ENCODE peak calls at places on chromosomes 1 and 21, in four cellular contexts. N is omental fat pad, A is immature natural killer cell, I is NCI-H510A treated with DMSO at 0.1 percent for 48 hours. Z is an unnamed sample.

GRCh38 chr1:204442376-204443259 is 31.0 kb upstream of the PPP1R15B start:
- DNase-seq in I (no peak), N (no peak), A (no peak), Z (no peak)

GRCh38 chr1:212777166-212777565 is 14.4 kb downstream of the NSL1 start:
- DNase-seq in A (no peak), N (no peak), I (no peak), Z (no peak)

GRCh38 chr1:221664253-221664652 is 77.6 kb downstream of the DUSP10 start:
- DNase-seq in I (no peak), N (no peak), A (no peak), Z (peak)

GRCh38 chr1:235682216-235682615 is 32.6 kb upstream of the GNG4 start:
- DNase-seq in I (no peak), N (no peak), A (no peak), Z (no peak)

GRCh38 chr1:3463408-3463811 is 8.9 kb downstream of the ARHGEF16 start:
- DNase-seq in A (no peak), N (no peak), I (no peak), Z (no peak)

GRCh38 chr1:100613817-100614559 is 76.0 kb downstream of the GPR88 start:
- DNase-seq in N (no peak), A (peak), I (no peak), Z (no peak)

GRCh38 chr1:176850871-176851270 is 313.6 kb downstream of the ASTN1 start:
- DNase-seq in A (no peak), N (no peak), I (no peak), Z (no peak)

GRCh38 chr1:68180441-68181164 is 51.7 kb downstream of the WLS start:
- DNase-seq in I (no peak), A (no peak), N (no peak), Z (no peak)

GRCh38 chr1:28456078-28456477 is 49.8 kb upstream of the RCC1 start:
- DNase-seq in N (no peak), A (no peak), I (no peak), Z (no peak)

GRCh38 chr21:34968414-34969333 is 80.4 kb downstream of the RUNX1 start:
- DNase-seq in I (no peak), N (no peak), A (no peak), Z (no peak)

GRCh38 chr1:54129858-54130257 is 22.9 kb downstream of the CDCP2 start:
- DNase-seq in A (no peak), N (no peak), I (no peak), Z (no peak)

GRCh38 chr1:162916821-162917613 is 56.0 kb upstream of the CCDC190 start:
- DNase-seq in I (no peak), A (no peak), N (no peak), Z (no peak)

GRCh38 chr1:197399691-197400521 is 131.9 kb downstream of the CRB1 start:
- DNase-seq in A (peak), I (peak), N (no peak), Z (peak)

Z was measured in DMS53.